ENCODE peak calls at places on chromosomes 2 and 18, in eight cellular contexts. One of them, this sample, is unnamed.

GRCh38 chr2:212957184-212957583 is 194.2 kb downstream of the IKZF2 start:
- DNase-seq in spleen: no peak
- DNase-seq in left ventricle myocardium inferior: no peak
- DNase-seq in tibial nerve: no peak
- DNase-seq in upper lobe of right lung: no peak
- DNase-seq in fibroblast of lung: no peak
- DNase-seq in heart right ventricle: no peak
- DNase-seq in thoracic aorta: no peak
- DNase-seq in this sample: no peak

GRCh38 chr2:166375736-166376487 is at the start of gene SCN9A:
- DNase-seq in spleen: peak; percentile 91
- DNase-seq in left ventricle myocardium inferior: peak; percentile 74
- DNase-seq in tibial nerve: peak; percentile 41
- DNase-seq in upper lobe of right lung: peak; percentile 93
- DNase-seq in fibroblast of lung: peak; percentile 81
- DNase-seq in heart right ventricle: peak; percentile 51
- DNase-seq in thoracic aorta: peak; percentile 2
- DNase-seq in this sample: peak; percentile 88

GRCh38 chr2:203045867-203046266 is 31.2 kb downstream of the NBEAL1 start:
- DNase-seq in spleen: no peak
- DNase-seq in left ventricle myocardium inferior: no peak
- DNase-seq in tibial nerve: no peak
- DNase-seq in upper lobe of right lung: no peak
- DNase-seq in fibroblast of lung: no peak
- DNase-seq in heart right ventricle: no peak
- DNase-seq in thoracic aorta: no peak
- DNase-seq in this sample: no peak

GRCh38 chr2:46117379-46117778 is 179.8 kb upstream of the EPAS1 start:
- DNase-seq in spleen: no peak
- DNase-seq in left ventricle myocardium inferior: no peak
- DNase-seq in tibial nerve: no peak
- DNase-seq in upper lobe of right lung: no peak
- DNase-seq in fibroblast of lung: peak; percentile 31
- DNase-seq in heart right ventricle: no peak
- DNase-seq in thoracic aorta: no peak
- DNase-seq in this sample: no peak

GRCh38 chr2:170968205-170969003 is 39.4 kb downstream of the GORASP2 start:
- DNase-seq in spleen: no peak
- DNase-seq in left ventricle myocardium inferior: no peak
- DNase-seq in tibial nerve: no peak
- DNase-seq in upper lobe of right lung: no peak
- DNase-seq in fibroblast of lung: no peak
- DNase-seq in heart right ventricle: no peak
- DNase-seq in thoracic aorta: no peak
- DNase-seq in this sample: no peak

GRCh38 chr2:128495996-128496547 is 177.4 kb upstream of the HS6ST1 start:
- DNase-seq in spleen: no peak
- DNase-seq in left ventricle myocardium inferior: no peak
- DNase-seq in tibial nerve: no peak
- DNase-seq in upper lobe of right lung: peak; percentile 13
- DNase-seq in fibroblast of lung: no peak
- DNase-seq in heart right ventricle: no peak
- DNase-seq in thoracic aorta: no peak
- DNase-seq in this sample: no peak

GRCh38 chr2:158187908-158188307 is 86.2 kb downstream of the UPP2 start:
- DNase-seq in spleen: no peak
- DNase-seq in left ventricle myocardium inferior: no peak
- DNase-seq in tibial nerve: no peak
- DNase-seq in upper lobe of right lung: no peak
- DNase-seq in fibroblast of lung: no peak
- DNase-seq in heart right ventricle: no peak
- DNase-seq in thoracic aorta: no peak
- DNase-seq in this sample: no peak

GRCh38 chr2:231640646-231641111 is 48.0 kb downstream of the TEX44 start:
- DNase-seq in spleen: no peak
- DNase-seq in left ventricle myocardium inferior: peak; percentile 51
- DNase-seq in tibial nerve: no peak
- DNase-seq in upper lobe of right lung: no peak
- DNase-seq in fibroblast of lung: no peak
- DNase-seq in heart right ventricle: peak; percentile 81
- DNase-seq in thoracic aorta: peak; percentile 58
- DNase-seq in this sample: peak; percentile 72

GRCh38 chr2:123179526-123179925 is 845.6 kb upstream of the CNTNAP5 start:
- DNase-seq in spleen: no peak
- DNase-seq in left ventricle myocardium inferior: no peak
- DNase-seq in tibial nerve: no peak
- DNase-seq in upper lobe of right lung: no peak
- DNase-seq in fibroblast of lung: no peak
- DNase-seq in heart right ventricle: no peak
- DNase-seq in thoracic aorta: no peak
- DNase-seq in this sample: no peak

GRCh38 chr2:151576080-151576479 is 158.2 kb downstream of the NEB start:
- DNase-seq in spleen: no peak
- DNase-seq in left ventricle myocardium inferior: no peak
- DNase-seq in tibial nerve: no peak
- DNase-seq in upper lobe of right lung: peak; percentile 81
- DNase-seq in fibroblast of lung: no peak
- DNase-seq in heart right ventricle: no peak
- DNase-seq in thoracic aorta: no peak
- DNase-seq in this sample: peak; percentile 74

GRCh38 chr2:110852541-110853263 is 120.3 kb downstream of the ACOXL start:
- DNase-seq in spleen: no peak
- DNase-seq in left ventricle myocardium inferior: no peak
- DNase-seq in tibial nerve: no peak
- DNase-seq in upper lobe of right lung: no peak
- DNase-seq in fibroblast of lung: no peak
- DNase-seq in heart right ventricle: no peak
- DNase-seq in thoracic aorta: no peak
- DNase-seq in this sample: no peak

GRCh38 chr18:75086494-75087034 is 122.4 kb downstream of the PTGR3 start:
- DNase-seq in spleen: no peak
- DNase-seq in left ventricle myocardium inferior: no peak
- DNase-seq in tibial nerve: no peak
- DNase-seq in upper lobe of right lung: no peak
- DNase-seq in fibroblast of lung: no peak
- DNase-seq in heart right ventricle: no peak
- DNase-seq in thoracic aorta: no peak
- DNase-seq in this sample: no peak

GRCh38 chr18:10401489-10401888 is 52.9 kb upstream of the APCDD1 start:
- DNase-seq in spleen: no peak
- DNase-seq in left ventricle myocardium inferior: no peak
- DNase-seq in tibial nerve: no peak
- DNase-seq in upper lobe of right lung: no peak
- DNase-seq in fibroblast of lung: no peak
- DNase-seq in heart right ventricle: no peak
- DNase-seq in thoracic aorta: no peak
- DNase-seq in this sample: no peak

GRCh38 chr2:195498176-195498575 is 158.8 kb upstream of the SLC39A10 start:
- DNase-seq in spleen: no peak
- DNase-seq in left ventricle myocardium inferior: no peak
- DNase-seq in tibial nerve: peak; percentile 25
- DNase-seq in upper lobe of right lung: no peak
- DNase-seq in fibroblast of lung: peak; percentile 60
- DNase-seq in heart right ventricle: no peak
- DNase-seq in thoracic aorta: no peak
- DNase-seq in this sample: no peak

DNA sequence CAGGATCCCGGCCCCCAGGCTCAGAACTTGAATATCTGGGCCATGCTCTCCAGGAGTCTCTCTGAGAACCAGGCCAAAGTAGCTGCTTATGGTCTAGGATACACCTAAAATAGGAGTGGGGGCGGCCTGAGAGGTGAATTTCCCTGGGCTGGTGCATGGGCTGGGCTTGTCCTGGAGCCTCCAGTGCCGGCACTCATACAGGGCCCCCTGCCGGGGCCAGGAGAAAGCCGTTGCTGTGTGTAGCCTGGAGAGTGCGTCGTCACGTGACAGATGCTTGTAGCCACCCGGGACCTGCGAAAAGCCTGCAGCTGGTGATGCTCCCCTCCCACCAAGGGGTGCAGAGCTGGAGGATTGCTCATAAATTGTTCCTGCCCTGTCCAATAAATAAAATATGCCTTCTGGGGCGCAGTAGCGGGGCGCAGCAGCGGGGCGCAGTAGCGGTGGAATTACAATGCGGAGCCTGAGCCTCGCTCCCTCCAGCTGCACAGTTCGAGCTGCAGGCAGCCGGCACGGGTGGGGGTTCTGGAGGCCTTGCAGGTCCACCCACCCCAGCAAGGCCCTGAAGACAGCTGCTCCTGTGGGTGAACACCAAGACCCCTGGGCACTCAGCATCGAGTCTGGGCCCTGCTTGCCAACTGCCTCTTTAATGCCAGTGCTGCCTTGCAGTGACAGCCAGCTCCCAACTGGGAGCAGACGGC is 289.9 kb downstream of the NDUFA10 start:
- DNase-seq in spleen: peak; percentile 72
- DNase-seq in left ventricle myocardium inferior: no peak
- DNase-seq in tibial nerve: no peak
- DNase-seq in upper lobe of right lung: peak; percentile 61
- DNase-seq in fibroblast of lung: no peak
- DNase-seq in heart right ventricle: no peak
- DNase-seq in thoracic aorta: no peak
- DNase-seq in this sample: peak; percentile 29
- TF ChIP-seq CTCF in spleen: no peak
- TF ChIP-seq CTCF in left ventricle myocardium inferior: no peak
- TF ChIP-seq CTCF in tibial nerve: peak; percentile 23
- TF ChIP-seq CTCF in upper lobe of right lung: no peak
- TF ChIP-seq CTCF in fibroblast of lung: no peak
- TF ChIP-seq CTCF in heart right ventricle: no peak
- TF ChIP-seq CTCF in thoracic aorta: no peak
- TF ChIP-seq CTCF in this sample: no peak

DNA sequence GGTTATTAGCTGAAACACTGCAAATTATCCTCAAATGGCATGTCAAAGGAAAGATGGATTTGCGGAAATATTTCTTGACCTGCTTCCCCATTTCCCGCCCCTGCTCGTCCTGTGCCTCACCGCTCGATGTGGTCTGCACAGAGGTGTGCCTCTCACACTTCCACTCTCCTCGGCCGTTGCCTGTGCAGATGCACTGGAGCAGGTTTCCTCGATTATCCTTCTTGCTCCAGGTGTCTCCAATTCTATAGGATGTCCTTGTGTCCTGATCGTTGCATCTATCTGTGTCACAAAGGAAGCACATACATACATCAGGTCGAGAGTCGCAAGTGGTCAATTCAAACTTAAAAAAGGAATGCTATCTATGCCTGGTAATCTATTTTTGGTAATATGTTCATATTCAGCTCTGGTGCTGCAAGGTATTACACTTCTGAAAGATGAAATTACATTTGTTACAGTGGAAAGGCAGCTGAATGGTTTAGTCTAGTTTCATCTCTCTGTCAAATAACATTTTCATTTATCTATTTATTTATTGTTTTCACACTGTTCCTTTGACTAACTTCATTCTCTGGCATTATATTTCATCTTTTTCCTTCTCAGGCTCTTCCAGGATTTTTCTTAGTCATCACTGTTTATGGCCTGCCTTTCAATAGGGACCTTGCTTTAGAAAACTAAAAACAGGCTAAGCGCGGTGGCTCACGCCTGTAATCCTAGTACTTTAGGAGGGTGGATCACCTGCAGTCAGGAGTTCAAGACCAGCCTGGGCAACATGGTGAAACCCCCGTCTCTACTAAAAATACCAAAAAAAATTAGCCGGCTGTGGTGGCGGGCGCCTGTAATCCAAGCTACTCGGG is 7.6 kb downstream of the FN1 start:
- DNase-seq in spleen: no peak
- DNase-seq in left ventricle myocardium inferior: no peak
- DNase-seq in tibial nerve: no peak
- DNase-seq in upper lobe of right lung: no peak
- DNase-seq in fibroblast of lung: peak; percentile 40
- DNase-seq in heart right ventricle: no peak
- DNase-seq in thoracic aorta: no peak
- DNase-seq in this sample: no peak
- H3K36me3 ChIP-seq in spleen: no peaks in the 10 kb centered on the region
- H3K36me3 ChIP-seq in left ventricle myocardium inferior: peaks cover 69% of the 10 kb centered on the region
- H3K36me3 ChIP-seq in tibial nerve: peaks cover 4% of the 10 kb centered on the region
- H3K36me3 ChIP-seq in upper lobe of right lung: peaks cover 35% of the 10 kb centered on the region
- H3K36me3 ChIP-seq in fibroblast of lung: peaks cover 29% of the 10 kb centered on the region
- H3K36me3 ChIP-seq in heart right ventricle: peaks cover 98% of the 10 kb centered on the region
- H3K36me3 ChIP-seq in thoracic aorta: peaks cover 58% of the 10 kb centered on the region
- H3K36me3 ChIP-seq in this sample: peaks cover 58% of the 10 kb centered on the region

GRCh38 chr2:105280281-105280680 is 38.7 kb downstream of the GPR45 start:
- DNase-seq in spleen: no peak
- DNase-seq in left ventricle myocardium inferior: no peak
- DNase-seq in tibial nerve: no peak
- DNase-seq in upper lobe of right lung: no peak
- DNase-seq in fibroblast of lung: no peak
- DNase-seq in heart right ventricle: no peak
- DNase-seq in thoracic aorta: no peak
- DNase-seq in this sample: no peak

GRCh38 chr2:105283532-105283931 is 42.0 kb downstream of the GPR45 start:
- DNase-seq in spleen: no peak
- DNase-seq in left ventricle myocardium inferior: no peak
- DNase-seq in tibial nerve: no peak
- DNase-seq in upper lobe of right lung: no peak
- DNase-seq in fibroblast of lung: no peak
- DNase-seq in heart right ventricle: no peak
- DNase-seq in thoracic aorta: no peak
- DNase-seq in this sample: no peak

GRCh38 chr2:105274046-105274445 is 32.5 kb downstream of the GPR45 start:
- DNase-seq in spleen: no peak
- DNase-seq in left ventricle myocardium inferior: no peak
- DNase-seq in tibial nerve: no peak
- DNase-seq in upper lobe of right lung: no peak
- DNase-seq in fibroblast of lung: no peak
- DNase-seq in heart right ventricle: no peak
- DNase-seq in thoracic aorta: no peak
- DNase-seq in this sample: no peak

GRCh38 chr2:105278654-105279053 is 37.1 kb downstream of the GPR45 start:
- DNase-seq in spleen: no peak
- DNase-seq in left ventricle myocardium inferior: no peak
- DNase-seq in tibial nerve: no peak
- DNase-seq in upper lobe of right lung: no peak
- DNase-seq in fibroblast of lung: no peak
- DNase-seq in heart right ventricle: no peak
- DNase-seq in thoracic aorta: no peak
- DNase-seq in this sample: no peak
- TF ChIP-seq CTCF in spleen: no peak
- TF ChIP-seq CTCF in left ventricle myocardium inferior: no peak
- TF ChIP-seq CTCF in tibial nerve: no peak
- TF ChIP-seq CTCF in upper lobe of right lung: no peak
- TF ChIP-seq CTCF in fibroblast of lung: no peak
- TF ChIP-seq CTCF in heart right ventricle: no peak
- TF ChIP-seq CTCF in thoracic aorta: no peak
- TF ChIP-seq CTCF in this sample: no peak

GRCh38 chr2:63604666-63605065 is 15.9 kb downstream of the MDH1 start:
- DNase-seq in spleen: no peak
- DNase-seq in left ventricle myocardium inferior: no peak
- DNase-seq in tibial nerve: no peak
- DNase-seq in upper lobe of right lung: no peak
- DNase-seq in fibroblast of lung: no peak
- DNase-seq in heart right ventricle: no peak
- DNase-seq in thoracic aorta: no peak
- DNase-seq in this sample: no peak
- H3K36me3 ChIP-seq in spleen: peaks cover 55% of the 10 kb centered on the region
- H3K36me3 ChIP-seq in left ventricle myocardium inferior: peaks cover 84% of the 10 kb centered on the region
- H3K36me3 ChIP-seq in tibial nerve: peaks cover 8% of the 10 kb centered on the region
- H3K36me3 ChIP-seq in upper lobe of right lung: peaks cover 79% of the 10 kb centered on the region
- H3K36me3 ChIP-seq in fibroblast of lung: peaks cover 14% of the 10 kb centered on the region
- H3K36me3 ChIP-seq in heart right ventricle: peaks cover 90% of the 10 kb centered on the region
- H3K36me3 ChIP-seq in thoracic aorta: peaks cover 39% of the 10 kb centered on the region
- H3K36me3 ChIP-seq in this sample: peaks cover 77% of the 10 kb centered on the region